ENCODE peak calls at places on chromosomes 1 and 21, in six cellular contexts. One of them, this sample, is unnamed.

GRCh38 chr1:74468982-74469603 is 43.3 kb downstream of the LRRC53 start:
- DNase-seq in LHCN-M2: peak
- DNase-seq in osteoblast: peak
- DNase-seq in RWPE1: peak
- DNase-seq in thoracic aorta: no peak
- DNase-seq in activated T-cell treated with anti-CD3 and anti-CD28 coated beads for 1 hour: no peak
- DNase-seq in this sample: no peak

GRCh38 chr1:168081373-168082007 is 55.2 kb downstream of the GPR161 start:
- DNase-seq in LHCN-M2: peak
- DNase-seq in osteoblast: peak
- DNase-seq in RWPE1: peak
- DNase-seq in thoracic aorta: no peak
- DNase-seq in activated T-cell treated with anti-CD3 and anti-CD28 coated beads for 1 hour: no peak
- DNase-seq in this sample: no peak

GRCh38 chr1:172809751-172810150 is 150.8 kb downstream of the FASLG start:
- DNase-seq in LHCN-M2: no peak
- DNase-seq in osteoblast: no peak
- DNase-seq in RWPE1: no peak
- DNase-seq in thoracic aorta: no peak
- DNase-seq in activated T-cell treated with anti-CD3 and anti-CD28 coated beads for 1 hour: no peak
- DNase-seq in this sample: no peak

GRCh38 chr1:2949966-2950925 is 71.0 kb upstream of the ACTRT2 start:
- DNase-seq in LHCN-M2: no peak
- DNase-seq in osteoblast: peak
- DNase-seq in RWPE1: no peak
- DNase-seq in thoracic aorta: no peak
- DNase-seq in activated T-cell treated with anti-CD3 and anti-CD28 coated beads for 1 hour: no peak
- DNase-seq in this sample: no peak

GRCh38 chr1:150159550-150159949 is 9.8 kb downstream of the PLEKHO1 start:
- DNase-seq in LHCN-M2: no peak
- DNase-seq in osteoblast: peak
- DNase-seq in RWPE1: no peak
- DNase-seq in thoracic aorta: no peak
- DNase-seq in activated T-cell treated with anti-CD3 and anti-CD28 coated beads for 1 hour: no peak
- DNase-seq in this sample: no peak

GRCh38 chr1:218494000-218494399 is 148.9 kb downstream of the TGFB2 start:
- DNase-seq in LHCN-M2: no peak
- DNase-seq in osteoblast: no peak
- DNase-seq in RWPE1: no peak
- DNase-seq in thoracic aorta: no peak
- DNase-seq in activated T-cell treated with anti-CD3 and anti-CD28 coated beads for 1 hour: no peak
- DNase-seq in this sample: no peak

GRCh38 chr1:178614286-178614685 is 101.4 kb downstream of the TEX35 start:
- DNase-seq in LHCN-M2: no peak
- DNase-seq in osteoblast: no peak
- DNase-seq in RWPE1: no peak
- DNase-seq in thoracic aorta: no peak
- DNase-seq in activated T-cell treated with anti-CD3 and anti-CD28 coated beads for 1 hour: no peak
- DNase-seq in this sample: no peak

GRCh38 chr1:233549917-233550316 is 64.0 kb upstream of the KCNK1 start:
- DNase-seq in LHCN-M2: no peak
- DNase-seq in osteoblast: no peak
- DNase-seq in RWPE1: no peak
- DNase-seq in thoracic aorta: no peak
- DNase-seq in activated T-cell treated with anti-CD3 and anti-CD28 coated beads for 1 hour: no peak
- DNase-seq in this sample: no peak

GRCh38 chr1:111582644-111583618 is 36.7 kb upstream of the RAP1A start:
- DNase-seq in LHCN-M2: no peak
- DNase-seq in osteoblast: no peak
- DNase-seq in RWPE1: no peak
- DNase-seq in thoracic aorta: no peak
- DNase-seq in activated T-cell treated with anti-CD3 and anti-CD28 coated beads for 1 hour: no peak
- DNase-seq in this sample: no peak

GRCh38 chr1:211643324-211644212 is 31.9 kb downstream of the NEK2 start:
- DNase-seq in LHCN-M2: peak
- DNase-seq in osteoblast: no peak
- DNase-seq in RWPE1: peak
- DNase-seq in thoracic aorta: no peak
- DNase-seq in activated T-cell treated with anti-CD3 and anti-CD28 coated beads for 1 hour: no peak
- DNase-seq in this sample: peak

GRCh38 chr21:36706482-36706852 is 7.6 kb downstream of the SIM2 start:
- DNase-seq in LHCN-M2: no peak
- DNase-seq in osteoblast: peak
- DNase-seq in RWPE1: no peak
- DNase-seq in thoracic aorta: no peak
- DNase-seq in activated T-cell treated with anti-CD3 and anti-CD28 coated beads for 1 hour: no peak
- DNase-seq in this sample: peak

GRCh38 chr1:110002695-110003094 is 18.1 kb downstream of the AHCYL1 start:
- DNase-seq in LHCN-M2: no peak
- DNase-seq in osteoblast: no peak
- DNase-seq in RWPE1: no peak
- DNase-seq in thoracic aorta: no peak
- DNase-seq in activated T-cell treated with anti-CD3 and anti-CD28 coated beads for 1 hour: no peak
- DNase-seq in this sample: no peak

GRCh38 chr1:18100493-18101063 is 7.0 kb upstream of the IGSF21 start:
- DNase-seq in LHCN-M2: peak
- DNase-seq in osteoblast: peak
- DNase-seq in RWPE1: peak
- DNase-seq in thoracic aorta: peak
- DNase-seq in activated T-cell treated with anti-CD3 and anti-CD28 coated beads for 1 hour: peak
- DNase-seq in this sample: peak

GRCh38 chr21:34992736-34993135 is 56.4 kb downstream of the RUNX1 start:
- DNase-seq in LHCN-M2: no peak
- DNase-seq in osteoblast: peak
- DNase-seq in RWPE1: no peak
- DNase-seq in thoracic aorta: no peak
- DNase-seq in activated T-cell treated with anti-CD3 and anti-CD28 coated beads for 1 hour: no peak
- DNase-seq in this sample: no peak

GRCh38 chr1:50105430-50105829 is 3.3 kb upstream of the ELAVL4 start:
- DNase-seq in LHCN-M2: no peak
- DNase-seq in osteoblast: no peak
- DNase-seq in RWPE1: no peak
- DNase-seq in thoracic aorta: no peak
- DNase-seq in activated T-cell treated with anti-CD3 and anti-CD28 coated beads for 1 hour: no peak
- DNase-seq in this sample: no peak

GRCh38 chr1:201348211-201348566 is 29.3 kb downstream of the TNNT2 start:
- DNase-seq in LHCN-M2: peak
- DNase-seq in osteoblast: peak
- DNase-seq in RWPE1: peak
- DNase-seq in thoracic aorta: no peak
- DNase-seq in activated T-cell treated with anti-CD3 and anti-CD28 coated beads for 1 hour: no peak
- DNase-seq in this sample: no peak

GRCh38 chr1:10910490-10911273 is 101.8 kb upstream of the TARDBP start:
- DNase-seq in LHCN-M2: no peak
- DNase-seq in osteoblast: peak
- DNase-seq in RWPE1: no peak
- DNase-seq in thoracic aorta: no peak
- DNase-seq in activated T-cell treated with anti-CD3 and anti-CD28 coated beads for 1 hour: no peak
- DNase-seq in this sample: no peak

GRCh38 chr1:48596036-48596435 is 124.0 kb upstream of the SPATA6 start:
- DNase-seq in LHCN-M2: no peak
- DNase-seq in osteoblast: no peak
- DNase-seq in RWPE1: no peak
- DNase-seq in thoracic aorta: no peak
- DNase-seq in activated T-cell treated with anti-CD3 and anti-CD28 coated beads for 1 hour: no peak
- DNase-seq in this sample: no peak

GRCh38 chr1:64469614-64469976 is 334 bp upstream of the CACHD1 start:
- DNase-seq in LHCN-M2: no peak
- DNase-seq in osteoblast: peak
- DNase-seq in RWPE1: no peak
- DNase-seq in thoracic aorta: no peak
- DNase-seq in activated T-cell treated with anti-CD3 and anti-CD28 coated beads for 1 hour: no peak
- DNase-seq in this sample: no peak

GRCh38 chr1:156246762-156247459 is 945 bp downstream of the PAQR6 start:
- DNase-seq in LHCN-M2: no peak
- DNase-seq in osteoblast: peak
- DNase-seq in RWPE1: no peak
- DNase-seq in thoracic aorta: no peak
- DNase-seq in activated T-cell treated with anti-CD3 and anti-CD28 coated beads for 1 hour: no peak
- DNase-seq in this sample: no peak

GRCh38 chr1:2277741-2278488 is 49.8 kb downstream of the SKI start:
- DNase-seq in LHCN-M2: no peak
- DNase-seq in osteoblast: peak
- DNase-seq in RWPE1: no peak
- DNase-seq in thoracic aorta: no peak
- DNase-seq in activated T-cell treated with anti-CD3 and anti-CD28 coated beads for 1 hour: no peak
- DNase-seq in this sample: no peak

GRCh38 chr1:211654838-211655787 is 20.3 kb downstream of the NEK2 start:
- DNase-seq in LHCN-M2: peak
- DNase-seq in osteoblast: peak
- DNase-seq in RWPE1: peak
- DNase-seq in thoracic aorta: peak
- DNase-seq in activated T-cell treated with anti-CD3 and anti-CD28 coated beads for 1 hour: peak
- DNase-seq in this sample: peak

GRCh38 chr1:227793079-227793947 is 22.2 kb upstream of the PRSS38 start:
- DNase-seq in LHCN-M2: no peak
- DNase-seq in osteoblast: no peak
- DNase-seq in RWPE1: no peak
- DNase-seq in thoracic aorta: no peak
- DNase-seq in activated T-cell treated with anti-CD3 and anti-CD28 coated beads for 1 hour: no peak
- DNase-seq in this sample: peak

GRCh38 chr1:219171192-219171935 is 2.3 kb upstream of the LYPLAL1 start:
- DNase-seq in LHCN-M2: no peak
- DNase-seq in osteoblast: no peak
- DNase-seq in RWPE1: no peak
- DNase-seq in thoracic aorta: no peak
- DNase-seq in activated T-cell treated with anti-CD3 and anti-CD28 coated beads for 1 hour: no peak
- DNase-seq in this sample: no peak

GRCh38 chr21:34517491-34518245 is 5.7 kb upstream of the KCNE1 start:
- DNase-seq in LHCN-M2: no peak
- DNase-seq in osteoblast: peak
- DNase-seq in RWPE1: no peak
- DNase-seq in thoracic aorta: no peak
- DNase-seq in activated T-cell treated with anti-CD3 and anti-CD28 coated beads for 1 hour: no peak
- DNase-seq in this sample: no peak

GRCh38 chr1:175097361-175097760 is 29.7 kb downstream of the TNN start:
- DNase-seq in LHCN-M2: no peak
- DNase-seq in osteoblast: no peak
- DNase-seq in RWPE1: no peak
- DNase-seq in thoracic aorta: no peak
- DNase-seq in activated T-cell treated with anti-CD3 and anti-CD28 coated beads for 1 hour: no peak
- DNase-seq in this sample: no peak

GRCh38 chr1:92444351-92444750 is 42.4 kb downstream of the GFI1 start:
- DNase-seq in LHCN-M2: no peak
- DNase-seq in osteoblast: peak
- DNase-seq in RWPE1: peak
- DNase-seq in thoracic aorta: no peak
- DNase-seq in activated T-cell treated with anti-CD3 and anti-CD28 coated beads for 1 hour: no peak
- DNase-seq in this sample: no peak

GRCh38 chr21:26832513-26832912 is 12.7 kb downstream of the ADAMTS1 start:
- DNase-seq in LHCN-M2: no peak
- DNase-seq in osteoblast: no peak
- DNase-seq in RWPE1: no peak
- DNase-seq in thoracic aorta: no peak
- DNase-seq in activated T-cell treated with anti-CD3 and anti-CD28 coated beads for 1 hour: no peak
- DNase-seq in this sample: no peak

GRCh38 chr1:232773752-232774151 is 31.5 kb upstream of the MAP10 start:
- DNase-seq in LHCN-M2: no peak
- DNase-seq in osteoblast: no peak
- DNase-seq in RWPE1: no peak
- DNase-seq in thoracic aorta: no peak
- DNase-seq in activated T-cell treated with anti-CD3 and anti-CD28 coated beads for 1 hour: no peak
- DNase-seq in this sample: no peak